ENCODE peak calls at places on chromosomes 13 and 19, in ten cellular contexts. T is CD8-positive, alpha-beta memory T cell; Z is left ventricle myocardium inferior; A is SJSA1; D is breast epithelium; P is uterus; I is effector memory CD4-positive, alpha-beta T cell; B is aorta; L is kidney epithelial cell; V is adrenal gland. H is an unnamed sample. For H3K27me3, the result is how much of the 10 kb centered on the place peaks cover.

GRCh38 chr19:11324748-11325389 is 14.6 kb downstream of the RAB3D start:
- DNase-seq in L (no peak), I (no peak), B (no peak), T (no peak), Z (no peak), V (no peak), A (no peak), P (peak), D (no peak), H (no peak)

GRCh38 chr13:79937311-79938243 is 403.3 kb downstream of the SPRY2 start:
- DNase-seq in I (no peak), B (no peak), D (no peak), P (no peak), L (no peak), V (no peak), A (no peak), Z (no peak), T (no peak), H (no peak)

GRCh38 chr19:38203197-38203596 is 20.8 kb downstream of the DPF1 start:
- DNase-seq in L (no peak), Z (no peak), B (no peak), T (no peak), P (no peak), D (no peak), A (no peak), I (no peak), V (no peak), H (no peak)

GRCh38 chr19:30340724-30341595 is 31.2 kb upstream of the ZNF536 start:
- DNase-seq in I (no peak), T (no peak), D (no peak), A (peak), P (no peak), L (no peak), V (no peak), Z (no peak), B (no peak), H (no peak)

GRCh38 chr13:113151745-113152707 is 6.4 kb upstream of the PROZ start:
- DNase-seq in T (no peak), D (no peak), B (no peak), A (no peak), P (no peak), V (peak), Z (no peak), L (no peak), I (no peak), H (no peak)

GRCh38 chr19:54485846-54486245 is 12.8 kb upstream of the CDC42EP5 start:
- DNase-seq in I (no peak), D (no peak), A (no peak), V (no peak), Z (no peak), T (no peak), P (no peak), B (no peak), L (no peak), H (no peak)

GRCh38 chr19:35528218-35529038 is at the start of gene SBSN:
- DNase-seq in B (no peak), T (no peak), V (no peak), I (no peak), D (no peak), L (no peak), P (no peak), A (no peak), Z (no peak), H (no peak)

GRCh38 chr19:40776364-40776763 is 1.0 kb downstream of the MIA start:
- DNase-seq in T (no peak), Z (no peak), P (no peak), B (no peak), A (no peak), D (no peak), L (no peak), V (no peak), I (no peak), H (no peak)

GRCh38 chr13:77459616-77460015 is 75.9 kb upstream of the SCEL start:
- DNase-seq in P (no peak), Z (no peak), D (no peak), T (no peak), A (no peak), B (no peak), I (no peak), V (no peak), L (no peak), H (no peak)

GRCh38 chr13:27130223-27131015 is 41.2 kb downstream of the USP12 start:
- DNase-seq in I (no peak), V (no peak), L (no peak), P (no peak), A (no peak), B (no peak), D (no peak), Z (no peak), T (no peak), H (no peak)

GRCh38 chr19:16376649-16377048 is 52.0 kb downstream of the KLF2 start:
- DNase-seq in A (no peak), L (no peak), B (peak), I (no peak), V (no peak), Z (no peak), D (no peak), T (no peak), P (peak), H (no peak)
- H3K27me3 ChIP-seq in A (under half), L (under half), B (under half), I (under half), V (under half), Z (under half), D (under half), T (under half), P (under half), H (under half)

GRCh38 chr19:45931055-45931454 is 16.5 kb upstream of the NANOS2 start:
- DNase-seq in D (no peak), L (no peak), B (no peak), T (no peak), A (no peak), P (no peak), Z (no peak), I (no peak), V (no peak), H (no peak)

GRCh38 chr19:45922281-45922680 is 7.7 kb upstream of the NANOS2 start:
- DNase-seq in V (no peak), D (no peak), P (no peak), L (no peak), I (no peak), Z (no peak), T (no peak), B (no peak), A (no peak), H (no peak)

GRCh38 chr19:45924891-45925447 is 10.4 kb upstream of the NANOS2 start:
- DNase-seq in V (no peak), A (no peak), T (no peak), I (no peak), D (no peak), P (no peak), Z (no peak), L (no peak), B (no peak), H (no peak)

GRCh38 chr19:45929247-45929646 is 14.7 kb upstream of the NANOS2 start:
- DNase-seq in A (no peak), B (no peak), Z (no peak), P (no peak), L (no peak), D (no peak), T (no peak), I (no peak), V (no peak), H (no peak)

DNA sequence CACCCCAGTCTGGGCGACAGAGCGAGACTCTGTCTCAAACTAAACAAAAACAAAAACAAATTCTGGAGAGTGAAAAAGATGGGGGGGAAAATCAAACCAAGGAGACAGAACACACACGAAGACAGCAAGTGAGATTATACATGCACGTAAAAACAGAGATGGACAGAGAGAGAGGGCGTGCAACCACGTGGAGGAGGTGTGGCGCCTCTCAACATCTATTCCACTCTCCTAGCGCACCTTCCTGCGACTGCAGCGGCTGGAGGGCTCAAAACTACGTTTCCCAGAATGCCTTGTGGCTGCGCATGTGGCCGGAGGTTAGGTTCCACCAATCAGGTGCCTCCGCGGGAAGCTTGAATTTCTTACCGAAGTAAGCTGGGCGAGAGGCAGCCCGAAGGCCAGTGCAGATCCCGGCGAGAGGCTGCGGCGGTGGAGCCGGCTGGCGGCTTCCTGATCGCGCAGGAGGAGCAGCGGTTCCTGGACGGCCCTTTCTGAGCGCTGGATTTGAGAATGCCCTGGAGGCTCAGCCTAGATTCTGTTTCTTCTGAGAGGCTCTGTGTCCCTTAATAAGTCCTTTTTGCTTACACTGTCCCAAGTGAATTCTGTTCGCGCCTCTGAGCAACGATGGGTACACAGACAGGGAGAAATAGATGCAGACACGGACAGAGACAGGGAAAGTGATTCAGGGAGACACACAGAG is 13.1 kb upstream of the NANOS2 start:
- DNase-seq in P (peak), L (peak), B (peak), D (peak), I (peak), Z (peak), T (peak), V (peak), A (peak), H (peak)
- H3K4me3 ChIP-seq in P (no peak), L (no peak), B (no peak), D (no peak), I (no peak), Z (no peak), T (no peak), V (no peak), A (peak), H (no peak)

GRCh38 chr13:28338742-28339141 is 156.2 kb downstream of the FLT1 start:
- DNase-seq in I (no peak), Z (no peak), V (no peak), A (no peak), T (no peak), L (no peak), P (no peak), D (no peak), B (no peak), H (no peak)
- H3K27me3 ChIP-seq in I (under half), Z (under half), V (under half), A (under half), T (under half), L (under half), P (under half), D (under half), B (under half), H (under half)

DNA sequence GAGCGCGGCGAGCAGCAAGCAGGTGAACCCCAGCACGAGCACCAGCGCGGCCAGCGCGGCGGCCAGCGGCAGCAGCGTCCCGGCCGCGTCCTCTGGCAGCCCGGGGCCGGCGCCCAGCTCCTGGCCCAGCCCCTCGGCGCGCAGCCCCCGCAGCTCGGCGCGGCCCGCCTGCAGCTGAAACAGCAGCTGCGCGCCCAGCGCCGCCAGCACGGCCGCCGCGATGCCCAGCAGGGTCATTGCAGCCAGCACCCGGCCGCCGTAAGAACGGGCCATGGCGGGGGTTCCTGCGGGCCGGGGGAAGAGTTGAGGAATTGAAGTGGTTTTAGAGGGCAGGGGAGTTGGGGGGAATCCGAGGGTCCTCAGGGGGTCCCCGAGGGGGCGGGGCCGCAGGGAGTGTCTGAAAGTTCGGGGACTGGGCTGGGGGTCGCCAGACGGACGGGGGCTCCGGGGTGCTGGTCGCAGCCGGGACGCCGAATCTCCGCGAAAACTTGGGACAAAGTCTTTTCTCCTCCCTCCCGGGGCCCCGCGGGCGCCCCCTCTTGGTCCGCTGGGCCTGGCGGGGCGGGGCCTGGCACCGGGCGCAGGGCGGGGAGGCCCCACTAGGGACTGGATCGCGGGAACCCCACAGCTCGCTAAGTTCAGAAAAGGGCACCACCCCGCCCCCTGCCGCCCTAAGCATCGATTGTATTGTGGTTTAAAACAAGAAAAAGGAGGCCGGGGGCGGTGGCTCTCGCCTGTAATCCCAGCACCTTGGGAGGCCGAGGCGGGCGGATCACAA is at the start of gene TMEM221:
- DNase-seq in I (peak), Z (peak), D (no peak), T (peak), V (peak), P (peak), L (no peak), A (no peak), B (peak), H (no peak)
- H3K4me3 ChIP-seq in I (peak), Z (peak), D (peak), T (no peak), V (peak), P (peak), L (peak), A (peak), B (no peak), H (peak)

GRCh38 chr13:97225533-97225932 is 3.4 kb downstream of the MBNL2 start:
- DNase-seq in L (no peak), A (no peak), D (no peak), B (no peak), Z (no peak), V (no peak), T (no peak), P (no peak), I (no peak), H (no peak)

GRCh38 chr13:97222934-97223710 is 989 bp downstream of the MBNL2 start:
- DNase-seq in T (no peak), A (no peak), P (no peak), D (no peak), L (no peak), V (no peak), B (no peak), Z (no peak), I (no peak), H (no peak)

GRCh38 chr13:97224544-97225324 is 2.6 kb downstream of the MBNL2 start:
- DNase-seq in I (peak), L (no peak), P (no peak), V (no peak), B (no peak), T (no peak), A (no peak), D (peak), Z (no peak), H (no peak)

GRCh38 chr13:97221989-97222700 is at the start of gene MBNL2:
- DNase-seq in B (peak), Z (peak), L (peak), T (peak), D (peak), I (peak), P (peak), A (peak), V (peak), H (peak)

DNA sequence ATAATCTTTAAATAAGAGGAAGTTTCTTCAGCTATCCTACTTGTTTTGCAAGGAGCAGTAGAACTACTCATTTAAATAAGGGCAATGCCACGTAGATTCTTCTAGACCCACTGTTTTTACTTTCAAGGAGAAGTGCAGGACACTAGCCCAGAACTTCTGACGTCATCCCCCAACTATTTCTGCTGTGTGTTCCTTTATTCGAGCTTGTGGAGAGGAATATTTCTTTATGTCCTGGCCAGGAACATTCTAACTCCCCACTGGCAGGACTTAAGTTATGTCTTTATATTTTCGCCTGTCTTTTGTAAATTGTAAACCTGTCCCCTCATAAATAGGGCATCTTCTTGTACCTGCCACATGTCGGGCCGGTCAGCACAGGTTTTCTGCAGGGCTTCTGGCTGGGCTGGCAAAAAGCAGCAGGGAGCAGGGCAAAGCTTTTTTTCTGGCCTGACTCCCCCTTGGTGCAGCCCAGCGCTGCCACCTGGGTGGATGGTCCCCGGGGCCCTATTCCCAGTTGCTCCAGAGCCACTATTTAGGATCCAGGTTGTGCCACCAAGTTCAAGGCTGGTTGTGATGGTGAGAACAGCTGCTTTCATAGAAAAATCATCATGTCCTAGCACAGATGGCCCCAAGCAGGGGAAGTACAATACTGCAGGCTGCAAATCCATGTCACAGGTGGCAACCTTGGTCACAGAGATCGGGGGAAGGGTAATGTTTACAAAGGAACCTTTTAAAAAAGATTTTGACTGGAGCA is 1.8 kb downstream of the MBNL2 start:
- DNase-seq in I (no peak), V (peak), B (no peak), P (peak), T (no peak), Z (peak), D (no peak), L (peak), A (peak), H (peak)
- H3K27me3 ChIP-seq in I (under half), V (under half), B (under half), P (under half), T (under half), Z (under half), D (under half), L (under half), A (under half), H (under half)

DNA sequence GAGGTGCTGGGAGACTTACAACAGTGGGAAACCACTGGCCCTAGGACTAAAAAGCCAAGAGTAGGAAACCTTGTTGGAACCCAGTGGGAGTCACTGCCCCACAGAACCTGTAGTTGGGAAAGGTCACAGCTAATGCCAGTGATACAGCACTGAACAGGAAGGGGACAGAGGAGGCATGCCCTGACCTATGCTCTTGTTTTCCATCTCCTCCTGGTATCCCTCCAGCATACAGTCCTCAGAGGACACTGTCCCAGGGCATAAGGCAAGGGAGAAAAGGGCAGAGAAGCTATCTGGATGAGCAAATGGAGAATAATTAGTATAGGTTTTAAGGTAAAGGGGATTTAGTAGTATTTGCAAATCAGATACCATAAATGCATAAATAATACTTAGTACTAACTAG is 11.2 kb upstream of the TBC1D4 start:
- DNase-seq in I (no peak), P (no peak), A (no peak), Z (no peak), L (no peak), V (no peak), B (no peak), T (no peak), D (no peak), H (no peak)
- H3K4me3 ChIP-seq in I (no peak), P (no peak), A (no peak), Z (no peak), L (no peak), V (no peak), B (no peak), T (no peak), D (no peak), H (no peak)

GRCh38 chr19:6988257-6988656 is 33.0 kb downstream of the MBD3L2B start:
- DNase-seq in T (no peak), B (no peak), I (no peak), P (no peak), A (no peak), V (no peak), Z (no peak), D (no peak), L (no peak), H (no peak)
- H3K27me3 ChIP-seq in T (under half), B (under half), I (under half), P (under half), A (under half), V (under half), Z (under half), D (under half), L (under half), H (under half)

DNA sequence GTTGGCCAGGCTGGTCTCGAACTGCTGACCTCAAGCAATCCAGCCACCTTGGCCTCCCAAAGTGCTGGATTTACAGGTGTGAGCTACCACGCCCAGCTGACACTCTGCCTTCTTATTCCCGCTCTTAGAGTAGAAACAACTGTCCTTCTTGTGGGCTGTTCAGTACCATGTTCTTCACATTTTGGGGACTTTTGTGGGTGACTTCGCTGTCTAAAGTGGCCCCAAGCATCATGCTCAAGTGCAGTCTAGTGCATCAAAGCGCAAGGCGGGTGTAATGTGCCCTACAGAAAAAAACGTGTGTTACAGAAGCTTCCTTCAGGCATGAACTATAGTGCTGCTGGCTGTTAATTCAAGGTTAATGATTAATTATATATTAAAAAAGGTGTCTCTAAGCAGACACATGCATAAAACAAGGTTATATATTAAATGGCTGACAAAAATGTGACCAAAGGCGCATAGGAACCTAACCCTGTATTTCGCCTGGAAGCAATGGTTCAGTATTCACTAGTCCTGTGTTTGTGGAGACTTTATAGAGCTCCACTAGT is 38.3 kb downstream of the ABCC4 start:
- DNase-seq in V (no peak), L (no peak), I (no peak), P (no peak), A (no peak), B (no peak), D (no peak), T (no peak), Z (no peak), H (no peak)
- H3K4me3 ChIP-seq in V (no peak), L (no peak), I (no peak), P (no peak), A (no peak), B (no peak), D (no peak), T (no peak), Z (no peak), H (no peak)

DNA sequence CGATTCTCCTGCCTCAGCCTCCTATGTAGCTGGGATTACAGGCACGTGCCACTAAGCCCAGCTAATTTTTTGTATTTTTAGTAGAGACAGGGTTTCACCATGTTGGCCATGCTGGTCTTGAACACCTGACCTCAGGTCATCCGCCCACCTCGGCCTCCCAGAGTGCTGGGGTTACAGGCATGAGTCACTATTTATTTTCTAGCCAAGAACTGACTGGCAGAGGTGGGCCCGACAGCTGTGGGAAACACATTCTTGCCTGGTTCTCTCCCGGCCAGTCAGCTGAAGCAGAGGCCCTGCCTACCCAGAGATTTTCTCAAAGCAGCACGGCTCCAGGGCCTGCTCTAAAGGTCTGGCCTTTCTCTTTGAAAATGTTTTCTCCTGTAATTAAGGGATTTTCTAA is 108.0 kb downstream of the KCTD15 start:
- DNase-seq in D (no peak), B (no peak), T (no peak), A (no peak), L (peak), Z (no peak), P (no peak), I (no peak), V (no peak), H (no peak)
- H3K27me3 ChIP-seq in D (under half), B (under half), T (under half), A (under half), L (under half), Z (half or more), P (under half), I (under half), V (under half), H (under half)